ENCODE peak calls at places on chromosomes 11 and 22, in nine cellular contexts. E, Q, K, X, H, R, G, Z and Y are unnamed samples.

GRCh38 chr11:121199516-121199915 is 93.1 kb upstream of the SC5D start:
- DNase-seq in E (no peak), Q (no peak), K (no peak), X (no peak), H (no peak), R (no peak), G (no peak), Z (no peak), Y (no peak)

GRCh38 chr11:70055444-70055843 is 22.7 kb upstream of the ANO1 start:
- DNase-seq in E (no peak), Q (no peak), K (no peak), X (no peak), H (no peak), R (no peak), G (no peak), Z (no peak), Y (no peak)

GRCh38 chr22:21816787-21817496 is 50.5 kb downstream of the MAPK1 start:
- DNase-seq in E (no peak), Q (peak; percentile 97), K (peak; percentile 42), X (no peak), H (no peak), R (peak; percentile 92), G (peak; percentile 92), Z (peak; percentile 51), Y (no peak)

GRCh38 chr22:45879552-45879949 is 97.4 kb downstream of the WNT7B start:
- DNase-seq in E (peak; percentile 40), Q (no peak), K (no peak), X (no peak), H (no peak), R (no peak), G (no peak), Z (no peak), Y (no peak)

GRCh38 chr11:1888347-1888753 is 3.3 kb downstream of the PRR33 start:
- DNase-seq in E (no peak), Q (no peak), K (no peak), X (peak; percentile 10), H (no peak), R (no peak), G (no peak), Z (no peak), Y (no peak)

GRCh38 chr11:123704341-123704740 is 37.1 kb downstream of the ZNF202 start:
- DNase-seq in E (no peak), Q (no peak), K (no peak), X (no peak), H (no peak), R (no peak), G (no peak), Z (no peak), Y (no peak)

GRCh38 chr11:68848429-68848828 is 6.7 kb upstream of the CPT1A start:
- DNase-seq in E (peak; percentile 2), Q (no peak), K (no peak), X (no peak), H (no peak), R (no peak), G (no peak), Z (no peak), Y (no peak)

GRCh38 chr11:130189492-130190210 is 30.1 kb downstream of the ST14 start:
- DNase-seq in E (no peak), Q (no peak), K (no peak), X (no peak), H (no peak), R (no peak), G (no peak), Z (no peak), Y (no peak)

GRCh38 chr11:130157111-130157510 is 2.5 kb upstream of the ST14 start:
- DNase-seq in E (no peak), Q (no peak), K (no peak), X (no peak), H (no peak), R (no peak), G (no peak), Z (no peak), Y (no peak)

GRCh38 chr11:11973361-11973800 is 35.0 kb downstream of the DKK3 start:
- DNase-seq in E (peak; percentile 73), Q (peak; percentile 42), K (no peak), X (no peak), H (no peak), R (no peak), G (peak; percentile 76), Z (peak; percentile 21), Y (peak; percentile 34)

GRCh38 chr11:57881647-57882046 is 120.0 kb downstream of the CTNND1 start:
- DNase-seq in E (no peak), Q (no peak), K (no peak), X (no peak), H (no peak), R (no peak), G (no peak), Z (no peak), Y (no peak)

GRCh38 chr11:64026575-64027213 is 9.0 kb upstream of the FLRT1 start:
- DNase-seq in E (no peak), Q (no peak), K (no peak), X (no peak), H (no peak), R (no peak), G (no peak), Z (no peak), Y (no peak)

GRCh38 chr11:117314840-117315239 is 1.2 kb downstream of the BACE1 start:
- DNase-seq in E (no peak), Q (no peak), K (no peak), X (no peak), H (no peak), R (no peak), G (peak; percentile 15), Z (no peak), Y (no peak)